ENCODE peak calls at places on chromosomes 12 and 14, in ten cellular contexts. Z, V, H, J, Y, D, E, X, M and G are unnamed samples.

GRCh38 chr12:124188561-124189405 is 106.1 kb upstream of the RFLNA start:
- DNase-seq in Z (peak), V (no peak), H (no peak), J (no peak), Y (no peak), D (no peak), E (no peak), X (no peak), M (no peak), G (no peak)

GRCh38 chr12:12331244-12331771 is 18.7 kb downstream of the MANSC1 start:
- DNase-seq in Z (no peak), V (no peak), H (no peak), J (no peak), Y (no peak), D (no peak), E (no peak), X (no peak), M (peak), G (no peak)

GRCh38 chr12:131111446-131111845 is 157.7 kb downstream of the ADGRD1 start:
- DNase-seq in Z (no peak), V (no peak), H (no peak), J (no peak), Y (no peak), D (no peak), E (no peak), X (no peak), M (no peak), G (no peak)

GRCh38 chr12:76029982-76030377 is 1.6 kb downstream of the PHLDA1 start:
- DNase-seq in Z (no peak), V (no peak), H (peak), J (peak), Y (no peak), D (peak), E (peak), X (peak), M (peak), G (peak)

GRCh38 chr14:47278233-47278842 is 397.1 kb downstream of the MDGA2 start:
- DNase-seq in Z (peak), V (no peak), H (peak), J (no peak), Y (no peak), D (peak), E (peak), X (no peak), M (peak), G (no peak)

GRCh38 chr12:95918194-95918993 is 24.0 kb downstream of the CCDC38 start:
- DNase-seq in Z (peak), V (peak), H (peak), J (peak), Y (no peak), D (no peak), E (peak), X (peak), M (peak), G (peak)

GRCh38 chr12:19490908-19491307 is 51.6 kb downstream of the AEBP2 start:
- DNase-seq in Z (no peak), V (no peak), H (no peak), J (no peak), Y (no peak), D (no peak), E (no peak), X (no peak), M (no peak), G (no peak)

GRCh38 chr12:68613209-68613904 is 2.7 kb downstream of the RAP1B start:
- DNase-seq in Z (no peak), V (peak), H (no peak), J (no peak), Y (no peak), D (no peak), E (no peak), X (no peak), M (no peak), G (peak)

GRCh38 chr12:63844391-63845341 is at the start of gene SRGAP1:
- DNase-seq in Z (peak), V (no peak), H (peak), J (peak), Y (peak), D (peak), E (peak), X (peak), M (peak), G (no peak)

GRCh38 chr14:60904381-60904780 is 76.5 kb downstream of the TRMT5 start:
- DNase-seq in Z (no peak), V (no peak), H (no peak), J (peak), Y (no peak), D (no peak), E (no peak), X (no peak), M (no peak), G (no peak)

GRCh38 chr12:41556176-41556575 is 368.1 kb downstream of the PDZRN4 start:
- DNase-seq in Z (no peak), V (no peak), H (no peak), J (no peak), Y (no peak), D (no peak), E (no peak), X (no peak), M (no peak), G (no peak)

GRCh38 chr12:95978351-95978750 is 17.8 kb downstream of the HAL start:
- DNase-seq in Z (no peak), V (no peak), H (no peak), J (no peak), Y (no peak), D (no peak), E (no peak), X (no peak), M (no peak), G (no peak)

GRCh38 chr14:91520138-91520537 is 10.0 kb upstream of the PPP4R3A start:
- DNase-seq in Z (no peak), V (no peak), H (no peak), J (no peak), Y (no peak), D (no peak), E (no peak), X (no peak), M (no peak), G (no peak)

GRCh38 chr12:40499856-40500255 is 192.4 kb upstream of the CNTN1 start:
- DNase-seq in Z (no peak), V (no peak), H (no peak), J (no peak), Y (no peak), D (no peak), E (no peak), X (no peak), M (no peak), G (no peak)

GRCh38 chr14:35114036-35114435 is 7.8 kb downstream of the PPP2R3C start:
- DNase-seq in Z (no peak), V (no peak), H (peak), J (peak), Y (no peak), D (no peak), E (no peak), X (no peak), M (no peak), G (no peak)

GRCh38 chr12:115319641-115320040 is 635.7 kb upstream of the TBX3 start:
- DNase-seq in Z (no peak), V (no peak), H (no peak), J (no peak), Y (no peak), D (no peak), E (no peak), X (no peak), M (no peak), G (no peak)

GRCh38 chr12:113098428-113099028 is 37.0 kb downstream of the RASAL1 start:
- DNase-seq in Z (peak), V (peak), H (peak), J (peak), Y (peak), D (peak), E (peak), X (peak), M (peak), G (peak)

GRCh38 chr14:20609215-20610001 is 18.2 kb upstream of the RNASE12 start:
- DNase-seq in Z (peak), V (peak), H (peak), J (peak), Y (no peak), D (peak), E (peak), X (peak), M (peak), G (peak)

GRCh38 chr12:42076976-42077375 is 67.7 kb downstream of the GXYLT1 start:
- DNase-seq in Z (no peak), V (no peak), H (no peak), J (no peak), Y (no peak), D (no peak), E (no peak), X (no peak), M (no peak), G (no peak)

GRCh38 chr12:80858356-80858755 is 79.4 kb downstream of the LIN7A start:
- DNase-seq in Z (no peak), V (no peak), H (peak), J (no peak), Y (no peak), D (no peak), E (no peak), X (peak), M (no peak), G (no peak)

GRCh38 chr12:52248541-52249035 is 15.5 kb downstream of the KRT7 start:
- DNase-seq in Z (no peak), V (no peak), H (peak), J (no peak), Y (no peak), D (no peak), E (no peak), X (no peak), M (no peak), G (no peak)

GRCh38 chr12:40971911-40972310 is 216.2 kb upstream of the PDZRN4 start:
- DNase-seq in Z (no peak), V (no peak), H (no peak), J (peak), Y (no peak), D (no peak), E (no peak), X (no peak), M (no peak), G (no peak)

GRCh38 chr14:29320261-29320660 is 553.7 kb downstream of the FOXG1 start:
- DNase-seq in Z (no peak), V (no peak), H (peak), J (peak), Y (no peak), D (no peak), E (no peak), X (no peak), M (no peak), G (no peak)

GRCh38 chr12:123337053-123337452 is 27.6 kb downstream of the SBNO1 start:
- DNase-seq in Z (no peak), V (no peak), H (no peak), J (no peak), Y (no peak), D (no peak), E (no peak), X (no peak), M (no peak), G (no peak)

GRCh38 chr14:55913324-55914035 is 204.7 kb upstream of the PELI2 start:
- DNase-seq in Z (no peak), V (no peak), H (no peak), J (peak), Y (no peak), D (no peak), E (no peak), X (peak), M (peak), G (no peak)

GRCh38 chr14:96055753-96056508 is 16.8 kb downstream of the C14orf132 start:
- DNase-seq in Z (no peak), V (no peak), H (no peak), J (no peak), Y (no peak), D (no peak), E (no peak), X (no peak), M (no peak), G (no peak)

GRCh38 chr12:99911076-99911475 is 73.7 kb downstream of the ANKS1B start:
- DNase-seq in Z (no peak), V (no peak), H (peak), J (peak), Y (peak), D (no peak), E (no peak), X (peak), M (no peak), G (no peak)

GRCh38 chr14:99270491-99271287 is 1.3 kb downstream of the BCL11B start:
- DNase-seq in Z (no peak), V (peak), H (peak), J (no peak), Y (no peak), D (peak), E (peak), X (no peak), M (peak), G (no peak)

GRCh38 chr12:20109667-20110066 is 258.7 kb upstream of the PDE3A start:
- DNase-seq in Z (no peak), V (no peak), H (no peak), J (no peak), Y (no peak), D (no peak), E (no peak), X (no peak), M (peak), G (no peak)

GRCh38 chr14:93957751-93958566 is 18.4 kb downstream of the ASB2 start:
- DNase-seq in Z (no peak), V (no peak), H (no peak), J (no peak), Y (no peak), D (no peak), E (peak), X (no peak), M (no peak), G (no peak)

GRCh38 chr12:8894378-8894777 is 19.9 kb upstream of the PHC1 start:
- DNase-seq in Z (no peak), V (no peak), H (no peak), J (no peak), Y (no peak), D (no peak), E (no peak), X (no peak), M (no peak), G (no peak)

GRCh38 chr14:67533754-67534085 is 630 bp downstream of the PLEKHH1 start:
- DNase-seq in Z (peak), V (no peak), H (no peak), J (no peak), Y (no peak), D (no peak), E (no peak), X (no peak), M (peak), G (no peak)

GRCh38 chr14:46490150-46490769 is 161.3 kb downstream of the RPL10L start:
- DNase-seq in Z (peak), V (no peak), H (no peak), J (no peak), Y (no peak), D (no peak), E (peak), X (no peak), M (peak), G (no peak)

GRCh38 chr14:98244162-98244948 is 1027.6 kb downstream of the BCL11B start:
- DNase-seq in Z (no peak), V (no peak), H (no peak), J (no peak), Y (no peak), D (no peak), E (no peak), X (no peak), M (no peak), G (no peak)

GRCh38 chr14:106606936-106607335 is 1080.6 kb downstream of the TMEM121 start:
- DNase-seq in Z (no peak), V (no peak), H (no peak), J (no peak), Y (no peak), D (no peak), E (no peak), X (no peak), M (no peak), G (no peak)

GRCh38 chr14:83632375-83632774 is 1897.6 kb upstream of the FLRT2 start:
- DNase-seq in Z (no peak), V (no peak), H (no peak), J (no peak), Y (no peak), D (no peak), E (peak), X (no peak), M (peak), G (no peak)

GRCh38 chr14:89617471-89618291 is 200.6 kb upstream of the FOXN3 start:
- DNase-seq in Z (no peak), V (peak), H (peak), J (peak), Y (no peak), D (peak), E (no peak), X (peak), M (peak), G (peak)

GRCh38 chr12:46832084-46832704 is 6.4 kb upstream of the SLC38A4 start:
- DNase-seq in Z (no peak), V (no peak), H (no peak), J (no peak), Y (no peak), D (no peak), E (no peak), X (no peak), M (peak), G (no peak)

GRCh38 chr12:94100254-94100653 is 48.1 kb upstream of the PLXNC1 start:
- DNase-seq in Z (no peak), V (no peak), H (peak), J (peak), Y (no peak), D (no peak), E (peak), X (peak), M (no peak), G (no peak)

GRCh38 chr14:93056840-93057585 is 58.7 kb downstream of the ITPK1 start:
- DNase-seq in Z (no peak), V (no peak), H (peak), J (peak), Y (no peak), D (peak), E (no peak), X (no peak), M (no peak), G (no peak)

GRCh38 chr12:1611775-1612174 is 17.3 kb upstream of the WNT5B start:
- DNase-seq in Z (no peak), V (no peak), H (peak), J (peak), Y (no peak), D (no peak), E (peak), X (peak), M (no peak), G (no peak)

GRCh38 chr12:1613860-1614259 is 15.2 kb upstream of the WNT5B start:
- DNase-seq in Z (no peak), V (no peak), H (no peak), J (no peak), Y (no peak), D (no peak), E (no peak), X (no peak), M (no peak), G (no peak)

GRCh38 chr12:1614360-1614759 is 14.7 kb upstream of the WNT5B start:
- DNase-seq in Z (no peak), V (no peak), H (no peak), J (no peak), Y (no peak), D (no peak), E (no peak), X (no peak), M (no peak), G (no peak)

GRCh38 chr12:1610072-1610643 is 15.8 kb upstream of the FBXL14 start:
- DNase-seq in Z (no peak), V (no peak), H (no peak), J (no peak), Y (no peak), D (no peak), E (no peak), X (no peak), M (no peak), G (no peak)

DNA sequence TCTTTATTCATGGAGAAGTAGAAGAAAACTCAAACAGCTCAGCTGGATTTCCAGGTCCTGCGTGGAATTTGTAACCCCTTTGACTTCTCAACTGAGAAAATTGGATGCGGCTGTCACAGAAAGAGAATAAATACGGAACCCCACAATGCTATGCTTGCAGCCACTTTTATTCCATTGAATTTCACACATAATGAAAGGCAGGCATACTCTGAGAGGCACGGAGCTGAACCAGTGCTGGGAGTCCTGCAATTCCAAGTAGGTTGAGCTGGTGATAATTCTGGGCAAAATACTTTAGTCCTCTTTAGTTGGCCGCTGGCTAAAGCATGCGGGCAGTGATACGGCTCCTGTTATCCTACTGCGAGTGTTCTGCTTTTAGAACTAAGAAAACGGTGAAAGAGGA is 16.8 kb upstream of the WNT5B start:
- DNase-seq in Z (no peak), V (no peak), H (peak), J (no peak), Y (no peak), D (no peak), E (no peak), X (peak), M (no peak), G (no peak)
- H3K4me3 ChIP-seq in Z (no peak), V (no peak), H (peak), J (peak), Y (peak), D (no peak), E (no peak), X (peak), M (no peak), G (no peak)

GRCh38 chr14:79278798-79279644 is 932.3 kb downstream of the DIO2 start:
- DNase-seq in Z (peak), V (no peak), H (peak), J (peak), Y (peak), D (peak), E (no peak), X (peak), M (peak), G (no peak)
- H3K4me3 ChIP-seq in Z (peak), V (no peak), H (peak), J (peak), Y (peak), D (no peak), E (no peak), X (peak), M (peak), G (no peak)

DNA sequence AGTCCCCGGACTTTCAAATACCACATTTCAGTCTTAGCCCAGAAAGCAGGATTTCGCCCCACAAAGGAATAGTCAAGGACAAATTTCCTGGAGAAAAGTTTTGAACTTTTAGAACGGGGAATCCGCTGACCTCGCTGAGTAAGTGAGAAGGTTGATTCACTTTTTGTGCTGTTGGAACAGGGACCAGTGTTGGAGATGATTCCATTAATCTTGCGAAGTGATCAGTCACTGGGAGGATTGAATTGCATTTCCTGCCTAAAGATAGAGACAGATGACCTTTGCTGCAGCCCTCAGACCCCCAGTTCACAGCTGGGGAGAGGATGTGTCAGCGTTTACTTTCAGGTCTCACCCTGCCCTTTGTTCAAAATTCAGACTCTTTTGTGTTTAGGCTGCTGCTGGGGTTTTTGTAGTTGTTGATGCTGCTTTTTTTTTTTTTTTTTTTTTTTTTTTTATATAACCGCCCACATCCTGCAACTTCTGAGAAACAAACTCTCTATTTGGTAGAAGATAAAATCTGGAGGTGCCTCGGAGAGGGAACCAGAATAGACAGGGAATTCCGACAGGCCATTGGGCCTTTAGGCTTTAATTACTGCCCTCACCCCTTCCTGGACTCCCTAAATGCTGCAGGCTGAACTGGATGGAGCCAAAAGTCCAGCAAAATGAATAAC is 9.8 kb upstream of the KDM2B start:
- DNase-seq in Z (no peak), V (peak), H (peak), J (peak), Y (no peak), D (no peak), E (peak), X (peak), M (peak), G (peak)
- H3K4me3 ChIP-seq in Z (no peak), V (peak), H (peak), J (peak), Y (peak), D (no peak), E (no peak), X (peak), M (peak), G (peak)

GRCh38 chr12:119181944-119182343 is 3.2 kb downstream of the HSPB8 start:
- DNase-seq in Z (no peak), V (no peak), H (no peak), J (no peak), Y (no peak), D (no peak), E (no peak), X (no peak), M (no peak), G (no peak)
- H3K4me3 ChIP-seq in Z (no peak), V (no peak), H (no peak), J (no peak), Y (peak), D (no peak), E (no peak), X (peak), M (no peak), G (no peak)